ENCODE peak calls at places on chromosome 3, in nine cellular contexts. One of them, this sample, is unnamed.

GRCh38 chr3:65004795-65005295 is 317.0 kb upstream of the ADAMTS9 start:
- DNase-seq in posterior cingulate gyrus: no peak
- DNase-seq in GM18507: no peak
- DNase-seq in activated gamma-delta T cell: no peak
- DNase-seq in stimulated activated CD4-positive, alpha-beta T cell treated with anti-CD3 and anti-CD28 coated beads, Interleukin-1b, Interleukin-23, amount 100 ng/mL, for 24 hours: no peak
- DNase-seq in BJ: no peak
- DNase-seq in heart left ventricle: no peak
- DNase-seq in foreskin fibroblast: no peak
- DNase-seq in body of pancreas: no peak
- DNase-seq in this sample: no peak

GRCh38 chr3:190807719-190808375 is 54.6 kb downstream of the GMNC start:
- DNase-seq in posterior cingulate gyrus: peak
- DNase-seq in GM18507: no peak
- DNase-seq in activated gamma-delta T cell: no peak
- DNase-seq in stimulated activated CD4-positive, alpha-beta T cell treated with anti-CD3 and anti-CD28 coated beads, Interleukin-1b, Interleukin-23, amount 100 ng/mL, for 24 hours: no peak
- DNase-seq in BJ: no peak
- DNase-seq in heart left ventricle: peak
- DNase-seq in foreskin fibroblast: no peak
- DNase-seq in body of pancreas: peak
- DNase-seq in this sample: no peak

GRCh38 chr3:178966299-178967183 is 105.1 kb downstream of the ZMAT3 start:
- DNase-seq in posterior cingulate gyrus: peak
- DNase-seq in GM18507: no peak
- DNase-seq in activated gamma-delta T cell: no peak
- DNase-seq in stimulated activated CD4-positive, alpha-beta T cell treated with anti-CD3 and anti-CD28 coated beads, Interleukin-1b, Interleukin-23, amount 100 ng/mL, for 24 hours: no peak
- DNase-seq in BJ: no peak
- DNase-seq in heart left ventricle: no peak
- DNase-seq in foreskin fibroblast: no peak
- DNase-seq in body of pancreas: peak
- DNase-seq in this sample: peak

GRCh38 chr3:183114779-183115178 is 15.5 kb upstream of the MCCC1 start:
- DNase-seq in posterior cingulate gyrus: no peak
- DNase-seq in GM18507: no peak
- DNase-seq in activated gamma-delta T cell: no peak
- DNase-seq in stimulated activated CD4-positive, alpha-beta T cell treated with anti-CD3 and anti-CD28 coated beads, Interleukin-1b, Interleukin-23, amount 100 ng/mL, for 24 hours: no peak
- DNase-seq in BJ: no peak
- DNase-seq in heart left ventricle: no peak
- DNase-seq in foreskin fibroblast: no peak
- DNase-seq in body of pancreas: no peak
- DNase-seq in this sample: no peak

GRCh38 chr3:195394700-195395099 is 48.1 kb downstream of the ACAP2 start:
- DNase-seq in posterior cingulate gyrus: no peak
- DNase-seq in GM18507: no peak
- DNase-seq in activated gamma-delta T cell: no peak
- DNase-seq in stimulated activated CD4-positive, alpha-beta T cell treated with anti-CD3 and anti-CD28 coated beads, Interleukin-1b, Interleukin-23, amount 100 ng/mL, for 24 hours: no peak
- DNase-seq in BJ: no peak
- DNase-seq in heart left ventricle: no peak
- DNase-seq in foreskin fibroblast: peak
- DNase-seq in body of pancreas: no peak
- DNase-seq in this sample: no peak

GRCh38 chr3:37293646-37294045 is 119.3 kb upstream of the LRRFIP2 start:
- DNase-seq in posterior cingulate gyrus: no peak
- DNase-seq in GM18507: no peak
- DNase-seq in activated gamma-delta T cell: no peak
- DNase-seq in stimulated activated CD4-positive, alpha-beta T cell treated with anti-CD3 and anti-CD28 coated beads, Interleukin-1b, Interleukin-23, amount 100 ng/mL, for 24 hours: no peak
- DNase-seq in BJ: no peak
- DNase-seq in heart left ventricle: no peak
- DNase-seq in foreskin fibroblast: no peak
- DNase-seq in body of pancreas: no peak
- DNase-seq in this sample: no peak

GRCh38 chr3:48268936-48269551 is 28.1 kb downstream of the ZNF589 start:
- DNase-seq in posterior cingulate gyrus: peak
- DNase-seq in GM18507: no peak
- DNase-seq in activated gamma-delta T cell: no peak
- DNase-seq in stimulated activated CD4-positive, alpha-beta T cell treated with anti-CD3 and anti-CD28 coated beads, Interleukin-1b, Interleukin-23, amount 100 ng/mL, for 24 hours: peak
- DNase-seq in BJ: no peak
- DNase-seq in heart left ventricle: no peak
- DNase-seq in foreskin fibroblast: no peak
- DNase-seq in body of pancreas: no peak
- DNase-seq in this sample: no peak

GRCh38 chr3:178754852-178755510 is 218.7 kb downstream of the KCNMB2 start:
- DNase-seq in posterior cingulate gyrus: no peak
- DNase-seq in GM18507: no peak
- DNase-seq in activated gamma-delta T cell: no peak
- DNase-seq in stimulated activated CD4-positive, alpha-beta T cell treated with anti-CD3 and anti-CD28 coated beads, Interleukin-1b, Interleukin-23, amount 100 ng/mL, for 24 hours: no peak
- DNase-seq in BJ: no peak
- DNase-seq in heart left ventricle: no peak
- DNase-seq in foreskin fibroblast: no peak
- DNase-seq in body of pancreas: no peak
- DNase-seq in this sample: no peak

GRCh38 chr3:103173940-103174339 is 739.1 kb downstream of the ZPLD1 start:
- DNase-seq in posterior cingulate gyrus: no peak
- DNase-seq in GM18507: no peak
- DNase-seq in activated gamma-delta T cell: no peak
- DNase-seq in stimulated activated CD4-positive, alpha-beta T cell treated with anti-CD3 and anti-CD28 coated beads, Interleukin-1b, Interleukin-23, amount 100 ng/mL, for 24 hours: no peak
- DNase-seq in BJ: no peak
- DNase-seq in heart left ventricle: no peak
- DNase-seq in foreskin fibroblast: no peak
- DNase-seq in body of pancreas: no peak
- DNase-seq in this sample: no peak

GRCh38 chr3:5222283-5223005 is 34.9 kb downstream of the EDEM1 start:
- DNase-seq in posterior cingulate gyrus: no peak
- DNase-seq in GM18507: no peak
- DNase-seq in activated gamma-delta T cell: no peak
- DNase-seq in stimulated activated CD4-positive, alpha-beta T cell treated with anti-CD3 and anti-CD28 coated beads, Interleukin-1b, Interleukin-23, amount 100 ng/mL, for 24 hours: no peak
- DNase-seq in BJ: no peak
- DNase-seq in heart left ventricle: no peak
- DNase-seq in foreskin fibroblast: no peak
- DNase-seq in body of pancreas: no peak
- DNase-seq in this sample: no peak

GRCh38 chr3:36876181-36876936 is 68.5 kb downstream of the TRANK1 start:
- DNase-seq in posterior cingulate gyrus: no peak
- DNase-seq in GM18507: peak
- DNase-seq in activated gamma-delta T cell: no peak
- DNase-seq in stimulated activated CD4-positive, alpha-beta T cell treated with anti-CD3 and anti-CD28 coated beads, Interleukin-1b, Interleukin-23, amount 100 ng/mL, for 24 hours: no peak
- DNase-seq in BJ: no peak
- DNase-seq in heart left ventricle: no peak
- DNase-seq in foreskin fibroblast: no peak
- DNase-seq in body of pancreas: no peak
- DNase-seq in this sample: no peak

GRCh38 chr3:81839504-81840094 is 78.2 kb upstream of the GBE1 start:
- DNase-seq in posterior cingulate gyrus: no peak
- DNase-seq in GM18507: no peak
- DNase-seq in activated gamma-delta T cell: no peak
- DNase-seq in stimulated activated CD4-positive, alpha-beta T cell treated with anti-CD3 and anti-CD28 coated beads, Interleukin-1b, Interleukin-23, amount 100 ng/mL, for 24 hours: no peak
- DNase-seq in BJ: no peak
- DNase-seq in heart left ventricle: no peak
- DNase-seq in foreskin fibroblast: no peak
- DNase-seq in body of pancreas: no peak
- DNase-seq in this sample: no peak

GRCh38 chr3:121493431-121493830 is 52.4 kb downstream of the POLQ start:
- DNase-seq in posterior cingulate gyrus: no peak
- DNase-seq in GM18507: no peak
- DNase-seq in activated gamma-delta T cell: no peak
- DNase-seq in stimulated activated CD4-positive, alpha-beta T cell treated with anti-CD3 and anti-CD28 coated beads, Interleukin-1b, Interleukin-23, amount 100 ng/mL, for 24 hours: no peak
- DNase-seq in BJ: no peak
- DNase-seq in heart left ventricle: no peak
- DNase-seq in foreskin fibroblast: no peak
- DNase-seq in body of pancreas: no peak
- DNase-seq in this sample: no peak

GRCh38 chr3:115512565-115513410 is 110.5 kb upstream of the GAP43 start:
- DNase-seq in posterior cingulate gyrus: peak
- DNase-seq in GM18507: no peak
- DNase-seq in activated gamma-delta T cell: no peak
- DNase-seq in stimulated activated CD4-positive, alpha-beta T cell treated with anti-CD3 and anti-CD28 coated beads, Interleukin-1b, Interleukin-23, amount 100 ng/mL, for 24 hours: no peak
- DNase-seq in BJ: no peak
- DNase-seq in heart left ventricle: peak
- DNase-seq in foreskin fibroblast: peak
- DNase-seq in body of pancreas: peak
- DNase-seq in this sample: peak

GRCh38 chr3:156433910-156434309 is 121.0 kb downstream of the SSR3 start:
- DNase-seq in posterior cingulate gyrus: no peak
- DNase-seq in GM18507: no peak
- DNase-seq in activated gamma-delta T cell: no peak
- DNase-seq in stimulated activated CD4-positive, alpha-beta T cell treated with anti-CD3 and anti-CD28 coated beads, Interleukin-1b, Interleukin-23, amount 100 ng/mL, for 24 hours: no peak
- DNase-seq in BJ: no peak
- DNase-seq in heart left ventricle: no peak
- DNase-seq in foreskin fibroblast: peak
- DNase-seq in body of pancreas: no peak
- DNase-seq in this sample: no peak

This sample was measured in NCI-H2227 treated with DMSO at 0.1 percent for 48 hours.